ENCODE peak calls at places on chromosome 7, in six cellular contexts. One of them, this sample, is unnamed.

GRCh38 chr7:123665896-123666295 is 10.2 kb downstream of the LMOD2 start:
- DNase-seq in Caco-2: no peak
- DNase-seq in colonic mucosa: no peak
- DNase-seq in mucosa of descending colon: no peak
- DNase-seq in neural crest cell: no peak
- DNase-seq in natural killer cell: no peak
- DNase-seq in this sample: no peak

GRCh38 chr7:72183835-72184234 is 228.3 kb downstream of the CALN1 start:
- DNase-seq in colonic mucosa: no peak
- DNase-seq in natural killer cell: no peak
- DNase-seq in mucosa of descending colon: no peak
- DNase-seq in Caco-2: peak; percentile 2
- DNase-seq in neural crest cell: peak; percentile 7
- DNase-seq in this sample: no peak

GRCh38 chr7:155284496-155285274 is 13.0 kb upstream of the INSIG1 start:
- DNase-seq in colonic mucosa: no peak
- DNase-seq in Caco-2: no peak
- DNase-seq in neural crest cell: no peak
- DNase-seq in natural killer cell: no peak
- DNase-seq in mucosa of descending colon: no peak
- DNase-seq in this sample: no peak

GRCh38 chr7:131320603-131321002 is 7.1 kb upstream of the MKLN1 start:
- DNase-seq in Caco-2: no peak
- DNase-seq in mucosa of descending colon: no peak
- DNase-seq in neural crest cell: no peak
- DNase-seq in natural killer cell: no peak
- DNase-seq in colonic mucosa: no peak
- DNase-seq in this sample: no peak

GRCh38 chr7:17109017-17109416 is 189.4 kb upstream of the AHR start:
- DNase-seq in mucosa of descending colon: no peak
- DNase-seq in Caco-2: no peak
- DNase-seq in neural crest cell: no peak
- DNase-seq in natural killer cell: no peak
- DNase-seq in colonic mucosa: no peak
- DNase-seq in this sample: no peak

GRCh38 chr7:25995893-25996529 is 156.0 kb upstream of the NFE2L3 start:
- DNase-seq in mucosa of descending colon: no peak
- DNase-seq in colonic mucosa: no peak
- DNase-seq in Caco-2: peak; percentile 71
- DNase-seq in neural crest cell: no peak
- DNase-seq in natural killer cell: no peak
- DNase-seq in this sample: no peak

GRCh38 chr7:116258734-116259133 is 48.4 kb downstream of the TES start:
- DNase-seq in colonic mucosa: peak; percentile 37
- DNase-seq in Caco-2: peak; percentile 55
- DNase-seq in mucosa of descending colon: peak; percentile 43
- DNase-seq in neural crest cell: peak; percentile 36
- DNase-seq in natural killer cell: no peak
- DNase-seq in this sample: no peak

GRCh38 chr7:151761256-151761655 is 115.7 kb downstream of the PRKAG2 start:
- DNase-seq in Caco-2: peak; percentile 31
- DNase-seq in colonic mucosa: peak; percentile 44
- DNase-seq in neural crest cell: no peak
- DNase-seq in natural killer cell: no peak
- DNase-seq in mucosa of descending colon: no peak
- DNase-seq in this sample: no peak

GRCh38 chr7:65001291-65001814 is 5.1 kb downstream of the ERV3-1 start:
- DNase-seq in neural crest cell: no peak
- DNase-seq in mucosa of descending colon: no peak
- DNase-seq in natural killer cell: no peak
- DNase-seq in colonic mucosa: no peak
- DNase-seq in Caco-2: no peak
- DNase-seq in this sample: no peak

GRCh38 chr7:64997927-64998391 is 7.1 kb upstream of the ZNF117 start:
- DNase-seq in mucosa of descending colon: no peak
- DNase-seq in Caco-2: peak; percentile 28
- DNase-seq in natural killer cell: no peak
- DNase-seq in colonic mucosa: no peak
- DNase-seq in neural crest cell: no peak
- DNase-seq in this sample: no peak

GRCh38 chr7:64997164-64997908 is 6.5 kb upstream of the ZNF117 start:
- DNase-seq in mucosa of descending colon: no peak
- DNase-seq in natural killer cell: no peak
- DNase-seq in Caco-2: no peak
- DNase-seq in colonic mucosa: no peak
- DNase-seq in neural crest cell: no peak
- DNase-seq in this sample: no peak

GRCh38 chr7:64998865-64999164 is 7.7 kb downstream of the ERV3-1 start:
- DNase-seq in mucosa of descending colon: no peak
- DNase-seq in Caco-2: no peak
- DNase-seq in natural killer cell: no peak
- DNase-seq in colonic mucosa: no peak
- DNase-seq in neural crest cell: no peak
- DNase-seq in this sample: no peak

GRCh38 chr7:64999165-65000004 is 7.1 kb downstream of the ERV3-1 start:
- DNase-seq in mucosa of descending colon: no peak
- DNase-seq in natural killer cell: no peak
- DNase-seq in colonic mucosa: no peak
- DNase-seq in Caco-2: peak; percentile 75
- DNase-seq in neural crest cell: no peak
- DNase-seq in this sample: no peak
- TF ChIP-seq CTCF in mucosa of descending colon: no peak
- TF ChIP-seq CTCF in natural killer cell: no peak
- TF ChIP-seq CTCF in colonic mucosa: no peak
- TF ChIP-seq CTCF in Caco-2: no peak
- TF ChIP-seq CTCF in neural crest cell: no peak
- TF ChIP-seq CTCF in this sample: no peak

GRCh38 chr7:118080947-118081346 is 103.0 kb upstream of the LSM8 start:
- DNase-seq in mucosa of descending colon: peak; percentile 35
- DNase-seq in natural killer cell: no peak
- DNase-seq in neural crest cell: no peak
- DNase-seq in Caco-2: peak; percentile 21
- DNase-seq in colonic mucosa: peak; percentile 25
- DNase-seq in this sample: no peak
- TF ChIP-seq CTCF in mucosa of descending colon: no peak
- TF ChIP-seq CTCF in natural killer cell: no peak
- TF ChIP-seq CTCF in neural crest cell: no peak
- TF ChIP-seq CTCF in Caco-2: no peak
- TF ChIP-seq CTCF in colonic mucosa: no peak
- TF ChIP-seq CTCF in this sample: no peak

GRCh38 chr7:76074306-76074971 is 26.5 kb downstream of the MDH2 start:
- DNase-seq in mucosa of descending colon: no peak
- DNase-seq in natural killer cell: no peak
- DNase-seq in Caco-2: no peak
- DNase-seq in colonic mucosa: no peak
- DNase-seq in neural crest cell: no peak
- DNase-seq in this sample: no peak

GRCh38 chr7:76074972-76075370 is 27.1 kb downstream of the MDH2 start:
- DNase-seq in neural crest cell: no peak
- DNase-seq in Caco-2: no peak
- DNase-seq in colonic mucosa: no peak
- DNase-seq in natural killer cell: no peak
- DNase-seq in mucosa of descending colon: no peak
- DNase-seq in this sample: no peak

GRCh38 chr7:76072243-76073148 is 24.6 kb downstream of the MDH2 start:
- DNase-seq in colonic mucosa: no peak
- DNase-seq in natural killer cell: no peak
- DNase-seq in neural crest cell: no peak
- DNase-seq in mucosa of descending colon: no peak
- DNase-seq in Caco-2: no peak
- DNase-seq in this sample: no peak

GRCh38 chr7:76071316-76072242 is 23.7 kb downstream of the MDH2 start:
- DNase-seq in neural crest cell: no peak
- DNase-seq in natural killer cell: no peak
- DNase-seq in Caco-2: no peak
- DNase-seq in colonic mucosa: no peak
- DNase-seq in mucosa of descending colon: no peak
- DNase-seq in this sample: no peak

GRCh38 chr7:76073335-76073990 is 25.6 kb downstream of the MDH2 start:
- DNase-seq in neural crest cell: no peak
- DNase-seq in colonic mucosa: no peak
- DNase-seq in natural killer cell: no peak
- DNase-seq in mucosa of descending colon: no peak
- DNase-seq in Caco-2: no peak
- DNase-seq in this sample: no peak
- TF ChIP-seq CTCF in neural crest cell: no peak
- TF ChIP-seq CTCF in colonic mucosa: no peak
- TF ChIP-seq CTCF in natural killer cell: no peak
- TF ChIP-seq CTCF in mucosa of descending colon: no peak
- TF ChIP-seq CTCF in Caco-2: no peak
- TF ChIP-seq CTCF in this sample: no peak

DNA sequence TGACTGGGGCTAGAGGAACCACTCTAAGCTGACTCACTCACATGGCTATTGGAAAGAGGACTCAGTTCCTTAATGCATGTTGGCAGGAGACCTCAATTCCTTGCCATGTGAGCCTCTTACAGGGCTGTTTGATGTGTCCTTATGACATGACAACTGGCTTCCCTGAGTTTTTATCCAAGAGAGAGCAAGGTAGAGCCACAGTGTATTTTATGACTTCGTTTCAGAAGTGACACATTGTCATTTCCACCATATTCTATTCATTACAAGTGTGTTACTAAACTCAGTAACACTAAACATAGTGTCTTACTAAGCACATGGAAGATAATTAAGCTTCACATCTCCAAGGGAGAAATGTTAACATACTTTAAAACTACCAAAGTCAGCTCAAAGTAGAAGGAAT is 98.2 kb downstream of the ZNF777 start:
- DNase-seq in mucosa of descending colon: no peak
- DNase-seq in colonic mucosa: no peak
- DNase-seq in Caco-2: no peak
- DNase-seq in neural crest cell: no peak
- DNase-seq in natural killer cell: no peak
- DNase-seq in this sample: no peak
- TF ChIP-seq CTCF in mucosa of descending colon: no peak
- TF ChIP-seq CTCF in colonic mucosa: no peak
- TF ChIP-seq CTCF in Caco-2: no peak
- TF ChIP-seq CTCF in neural crest cell: no peak
- TF ChIP-seq CTCF in natural killer cell: no peak
- TF ChIP-seq CTCF in this sample: no peak

GRCh38 chr7:100358027-100358856 is at the start of gene PILRB:
- DNase-seq in natural killer cell: no peak
- DNase-seq in mucosa of descending colon: no peak
- DNase-seq in Caco-2: no peak
- DNase-seq in colonic mucosa: no peak
- DNase-seq in neural crest cell: no peak
- DNase-seq in this sample: no peak
- TF ChIP-seq CTCF in natural killer cell: no peak
- TF ChIP-seq CTCF in mucosa of descending colon: no peak
- TF ChIP-seq CTCF in Caco-2: no peak
- TF ChIP-seq CTCF in colonic mucosa: no peak
- TF ChIP-seq CTCF in neural crest cell: no peak
- TF ChIP-seq CTCF in this sample: no peak

DNA sequence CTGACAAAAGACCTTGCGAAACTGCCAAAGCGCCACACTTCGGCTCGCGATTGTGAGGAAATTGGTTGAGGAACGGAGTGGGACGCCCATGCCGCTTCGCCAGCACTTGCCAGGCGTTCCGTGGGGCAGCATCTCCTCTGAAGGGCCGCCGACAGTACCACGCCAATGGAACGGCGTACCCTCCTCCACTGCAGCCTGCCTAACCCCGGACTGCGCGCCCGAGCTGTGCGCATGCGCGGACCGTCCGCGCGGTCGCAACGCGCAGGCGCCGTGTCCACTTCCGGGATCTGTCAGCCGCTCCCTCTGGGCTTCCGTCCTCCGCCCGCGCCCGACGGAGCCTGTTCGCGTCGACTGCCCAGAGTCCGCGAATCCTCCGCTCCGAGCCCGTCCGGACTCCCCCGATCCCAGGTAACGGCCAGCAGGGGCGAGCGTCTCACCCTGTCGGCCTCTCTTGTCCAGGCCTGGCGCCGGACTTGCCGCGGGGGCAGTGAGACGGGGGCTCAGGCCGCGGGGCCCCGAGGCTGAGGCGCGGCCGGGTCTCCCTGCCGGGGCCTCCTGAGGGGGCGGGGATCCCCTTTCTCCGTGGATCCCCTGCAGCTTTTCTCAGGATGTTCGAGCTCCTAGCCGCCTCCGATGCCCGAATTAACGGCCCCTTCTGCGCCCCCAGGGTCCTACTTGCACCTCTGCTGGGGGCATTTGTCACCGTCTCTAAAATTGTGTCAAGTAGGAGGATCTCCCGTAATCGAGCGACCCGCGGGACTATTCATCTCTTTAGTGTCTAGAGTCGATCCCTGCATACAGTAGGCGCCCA is at the start of gene ARPC1A:
- DNase-seq in natural killer cell: peak; percentile 93
- DNase-seq in Caco-2: peak; percentile 96
- DNase-seq in colonic mucosa: peak; percentile 90
- DNase-seq in mucosa of descending colon: peak; percentile 91
- DNase-seq in neural crest cell: peak; percentile 83
- DNase-seq in this sample: peak; percentile 91
- TF ChIP-seq CTCF in natural killer cell: no peak
- TF ChIP-seq CTCF in Caco-2: no peak
- TF ChIP-seq CTCF in colonic mucosa: no peak
- TF ChIP-seq CTCF in mucosa of descending colon: no peak
- TF ChIP-seq CTCF in neural crest cell: peak; percentile 37
- TF ChIP-seq CTCF in this sample: peak; percentile 51

DNA sequence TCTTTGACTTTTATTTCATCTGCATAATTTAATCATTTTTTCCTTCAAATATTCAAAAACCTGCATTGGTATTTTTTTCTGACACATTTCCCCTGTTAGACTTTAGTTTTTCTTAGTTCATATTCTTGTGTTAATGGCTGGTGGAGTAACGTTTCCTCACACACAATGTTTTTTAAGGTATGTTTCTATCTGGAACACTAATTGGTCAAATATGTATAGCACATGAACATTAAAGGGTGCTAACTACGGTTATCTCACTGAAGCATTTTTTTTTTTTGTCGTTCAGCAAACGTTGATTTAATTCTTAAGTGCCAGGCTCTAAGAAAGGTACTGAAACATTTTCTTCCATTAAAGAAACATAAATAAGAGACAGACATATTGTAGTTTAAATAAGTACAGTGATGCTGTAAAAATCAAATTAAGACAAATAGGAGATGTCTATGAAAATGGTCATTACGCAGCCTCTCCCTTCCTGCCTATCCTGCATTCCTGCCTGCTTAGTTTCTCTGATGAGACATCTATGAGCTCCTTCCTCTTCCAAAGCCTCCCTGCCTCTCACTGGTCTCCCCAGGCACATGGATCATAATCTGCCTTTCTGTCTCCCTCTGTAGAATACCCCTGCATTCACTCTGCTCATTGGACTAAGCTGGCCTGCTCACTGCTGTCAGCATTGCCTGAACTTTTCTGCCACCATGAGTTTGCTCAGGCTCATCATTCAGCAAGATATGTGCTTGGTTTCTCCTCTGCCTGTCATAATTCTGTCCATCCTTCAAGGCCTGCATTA is 87.9 kb downstream of the PTPRZ1 start:
- DNase-seq in neural crest cell: no peak
- DNase-seq in Caco-2: peak; percentile 4
- DNase-seq in mucosa of descending colon: no peak
- DNase-seq in colonic mucosa: no peak
- DNase-seq in natural killer cell: no peak
- DNase-seq in this sample: no peak
- TF ChIP-seq CTCF in neural crest cell: no peak
- TF ChIP-seq CTCF in Caco-2: no peak
- TF ChIP-seq CTCF in mucosa of descending colon: no peak
- TF ChIP-seq CTCF in colonic mucosa: no peak
- TF ChIP-seq CTCF in natural killer cell: no peak
- TF ChIP-seq CTCF in this sample: no peak